ENCODE peak calls at places on chromosome 21, in seven cellular contexts. One of them, this sample, is unnamed.

GRCh38 chr21:32728455-32729237 is 833 bp upstream of the SYNJ1 start:
- DNase-seq in stimulated activated naive CD4-positive, alpha-beta T cell: no peak
- DNase-seq in Right ventricle myocardium superior: no peak
- DNase-seq in CD8-positive, alpha-beta T cell: no peak
- DNase-seq in mucosa of descending colon: no peak
- DNase-seq in NB4: peak
- DNase-seq in pancreas: no peak
- DNase-seq in this sample: peak

GRCh38 chr21:37427221-37427620 is 60.6 kb downstream of the DYRK1A start:
- DNase-seq in stimulated activated naive CD4-positive, alpha-beta T cell: no peak
- DNase-seq in Right ventricle myocardium superior: no peak
- DNase-seq in CD8-positive, alpha-beta T cell: no peak
- DNase-seq in mucosa of descending colon: no peak
- DNase-seq in NB4: no peak
- DNase-seq in pancreas: no peak
- DNase-seq in this sample: no peak

GRCh38 chr21:15524855-15525254 is 204.9 kb upstream of the USP25 start:
- DNase-seq in stimulated activated naive CD4-positive, alpha-beta T cell: no peak
- DNase-seq in Right ventricle myocardium superior: no peak
- DNase-seq in CD8-positive, alpha-beta T cell: no peak
- DNase-seq in mucosa of descending colon: no peak
- DNase-seq in NB4: no peak
- DNase-seq in pancreas: no peak
- DNase-seq in this sample: no peak

GRCh38 chr21:44400791-44401385 is 47.5 kb downstream of the TRPM2 start:
- DNase-seq in stimulated activated naive CD4-positive, alpha-beta T cell: no peak
- DNase-seq in Right ventricle myocardium superior: no peak
- DNase-seq in CD8-positive, alpha-beta T cell: no peak
- DNase-seq in mucosa of descending colon: no peak
- DNase-seq in NB4: no peak
- DNase-seq in pancreas: no peak
- DNase-seq in this sample: no peak

GRCh38 chr21:40846566-40847411 is at the start of gene DSCAM:
- DNase-seq in stimulated activated naive CD4-positive, alpha-beta T cell: no peak
- DNase-seq in Right ventricle myocardium superior: no peak
- DNase-seq in CD8-positive, alpha-beta T cell: no peak
- DNase-seq in mucosa of descending colon: no peak
- DNase-seq in NB4: no peak
- DNase-seq in pancreas: no peak
- DNase-seq in this sample: no peak

GRCh38 chr21:36927718-36928117 is 38.8 kb downstream of the HLCS start:
- DNase-seq in stimulated activated naive CD4-positive, alpha-beta T cell: peak
- DNase-seq in Right ventricle myocardium superior: peak
- DNase-seq in CD8-positive, alpha-beta T cell: peak
- DNase-seq in mucosa of descending colon: peak
- DNase-seq in NB4: peak
- DNase-seq in pancreas: peak
- DNase-seq in this sample: peak

GRCh38 chr21:26070822-26071425 is 99.6 kb downstream of the APP start:
- DNase-seq in stimulated activated naive CD4-positive, alpha-beta T cell: peak
- DNase-seq in Right ventricle myocardium superior: no peak
- DNase-seq in CD8-positive, alpha-beta T cell: peak
- DNase-seq in mucosa of descending colon: peak
- DNase-seq in NB4: no peak
- DNase-seq in pancreas: no peak
- DNase-seq in this sample: peak

GRCh38 chr21:41358193-41359166 is 3.3 kb upstream of the MX2 start:
- DNase-seq in stimulated activated naive CD4-positive, alpha-beta T cell: no peak
- DNase-seq in Right ventricle myocardium superior: no peak
- DNase-seq in CD8-positive, alpha-beta T cell: no peak
- DNase-seq in mucosa of descending colon: no peak
- DNase-seq in NB4: no peak
- DNase-seq in pancreas: no peak
- DNase-seq in this sample: no peak

GRCh38 chr21:41764558-41765392 is 2.1 kb downstream of the RIPK4 start:
- DNase-seq in stimulated activated naive CD4-positive, alpha-beta T cell: no peak
- DNase-seq in Right ventricle myocardium superior: no peak
- DNase-seq in CD8-positive, alpha-beta T cell: no peak
- DNase-seq in mucosa of descending colon: no peak
- DNase-seq in NB4: no peak
- DNase-seq in pancreas: peak
- DNase-seq in this sample: no peak

GRCh38 chr21:45932922-45933502 is 48.6 kb upstream of the COL6A1 start:
- DNase-seq in stimulated activated naive CD4-positive, alpha-beta T cell: no peak
- DNase-seq in Right ventricle myocardium superior: no peak
- DNase-seq in CD8-positive, alpha-beta T cell: no peak
- DNase-seq in mucosa of descending colon: no peak
- DNase-seq in NB4: no peak
- DNase-seq in pancreas: no peak
- DNase-seq in this sample: no peak

GRCh38 chr21:46154955-46155513 is 345 bp downstream of the FTCD start:
- DNase-seq in stimulated activated naive CD4-positive, alpha-beta T cell: no peak
- DNase-seq in Right ventricle myocardium superior: peak
- DNase-seq in CD8-positive, alpha-beta T cell: no peak
- DNase-seq in mucosa of descending colon: no peak
- DNase-seq in NB4: no peak
- DNase-seq in pancreas: no peak
- DNase-seq in this sample: no peak

GRCh38 chr21:45549670-45550463 is 7.6 kb upstream of the SLC19A1 start:
- DNase-seq in stimulated activated naive CD4-positive, alpha-beta T cell: no peak
- DNase-seq in Right ventricle myocardium superior: no peak
- DNase-seq in CD8-positive, alpha-beta T cell: no peak
- DNase-seq in mucosa of descending colon: no peak
- DNase-seq in NB4: peak
- DNase-seq in pancreas: no peak
- DNase-seq in this sample: peak

GRCh38 chr21:41597811-41598231 is 89.9 kb upstream of the TMPRSS2 start:
- DNase-seq in stimulated activated naive CD4-positive, alpha-beta T cell: no peak
- DNase-seq in Right ventricle myocardium superior: no peak
- DNase-seq in CD8-positive, alpha-beta T cell: no peak
- DNase-seq in mucosa of descending colon: no peak
- DNase-seq in NB4: no peak
- DNase-seq in pancreas: no peak
- DNase-seq in this sample: no peak

GRCh38 chr21:28856588-28857250 is 136.0 kb downstream of the LTN1 start:
- DNase-seq in stimulated activated naive CD4-positive, alpha-beta T cell: no peak
- DNase-seq in Right ventricle myocardium superior: peak
- DNase-seq in CD8-positive, alpha-beta T cell: no peak
- DNase-seq in mucosa of descending colon: no peak
- DNase-seq in NB4: no peak
- DNase-seq in pancreas: no peak
- DNase-seq in this sample: no peak

GRCh38 chr21:40717008-40717407 is 129.9 kb downstream of the DSCAM start:
- DNase-seq in stimulated activated naive CD4-positive, alpha-beta T cell: no peak
- DNase-seq in Right ventricle myocardium superior: no peak
- DNase-seq in CD8-positive, alpha-beta T cell: no peak
- DNase-seq in mucosa of descending colon: no peak
- DNase-seq in NB4: no peak
- DNase-seq in pancreas: no peak
- DNase-seq in this sample: no peak

GRCh38 chr21:44065428-44065827 is 41.8 kb upstream of the PWP2 start:
- DNase-seq in stimulated activated naive CD4-positive, alpha-beta T cell: peak
- DNase-seq in Right ventricle myocardium superior: no peak
- DNase-seq in CD8-positive, alpha-beta T cell: peak
- DNase-seq in mucosa of descending colon: peak
- DNase-seq in NB4: peak
- DNase-seq in pancreas: no peak
- DNase-seq in this sample: peak

GRCh38 chr21:31293986-31294385 is 50.1 kb downstream of the TIAM1 start:
- DNase-seq in stimulated activated naive CD4-positive, alpha-beta T cell: no peak
- DNase-seq in Right ventricle myocardium superior: no peak
- DNase-seq in CD8-positive, alpha-beta T cell: no peak
- DNase-seq in mucosa of descending colon: no peak
- DNase-seq in NB4: no peak
- DNase-seq in pancreas: no peak
- DNase-seq in this sample: no peak

GRCh38 chr21:34176442-34176841 is 103.1 kb downstream of the MRPS6 start:
- DNase-seq in stimulated activated naive CD4-positive, alpha-beta T cell: no peak
- DNase-seq in Right ventricle myocardium superior: no peak
- DNase-seq in CD8-positive, alpha-beta T cell: no peak
- DNase-seq in mucosa of descending colon: no peak
- DNase-seq in NB4: no peak
- DNase-seq in pancreas: no peak
- DNase-seq in this sample: no peak

GRCh38 chr21:45379171-45379900 is 25.6 kb upstream of the COL18A1 start:
- DNase-seq in stimulated activated naive CD4-positive, alpha-beta T cell: no peak
- DNase-seq in Right ventricle myocardium superior: peak
- DNase-seq in CD8-positive, alpha-beta T cell: no peak
- DNase-seq in mucosa of descending colon: no peak
- DNase-seq in NB4: no peak
- DNase-seq in pancreas: no peak
- DNase-seq in this sample: no peak

GRCh38 chr21:38352536-38353219 is 95.9 kb downstream of the KCNJ15 start:
- DNase-seq in stimulated activated naive CD4-positive, alpha-beta T cell: peak
- DNase-seq in Right ventricle myocardium superior: peak
- DNase-seq in CD8-positive, alpha-beta T cell: no peak
- DNase-seq in mucosa of descending colon: peak
- DNase-seq in NB4: peak
- DNase-seq in pancreas: peak
- DNase-seq in this sample: no peak

GRCh38 chr21:25708467-25709065 is 26.1 kb downstream of the ATP5PF start:
- DNase-seq in stimulated activated naive CD4-positive, alpha-beta T cell: peak
- DNase-seq in Right ventricle myocardium superior: peak
- DNase-seq in CD8-positive, alpha-beta T cell: peak
- DNase-seq in mucosa of descending colon: peak
- DNase-seq in NB4: peak
- DNase-seq in pancreas: no peak
- DNase-seq in this sample: no peak